ENCODE peak calls at places on chromosome 15, in ten cellular contexts. One of them, this sample, is unnamed.

GRCh38 chr15:86915811-86916331 is 836.2 kb downstream of the AGBL1 start:
- DNase-seq in CD8-positive, alpha-beta T cell: no peak
- DNase-seq in K562: peak; percentile 7
- DNase-seq in RWPE1: peak; percentile 59
- DNase-seq in right atrium auricular region: no peak
- DNase-seq in coronary artery: no peak
- DNase-seq in colonic mucosa: no peak
- DNase-seq in CD8-positive, alpha-beta memory T cell: no peak
- DNase-seq in uterus: peak; percentile 28
- DNase-seq in keratinocyte: no peak
- DNase-seq in this sample: peak; percentile 37

GRCh38 chr15:89099968-89100367 is 11.7 kb downstream of the ABHD2 start:
- DNase-seq in CD8-positive, alpha-beta T cell: no peak
- DNase-seq in colonic mucosa: no peak
- DNase-seq in CD8-positive, alpha-beta memory T cell: no peak
- DNase-seq in RWPE1: no peak
- DNase-seq in K562: no peak
- DNase-seq in coronary artery: no peak
- DNase-seq in keratinocyte: no peak
- DNase-seq in right atrium auricular region: no peak
- DNase-seq in uterus: no peak
- DNase-seq in this sample: no peak

GRCh38 chr15:59918994-59919951 is 84.8 kb upstream of the FOXB1 start:
- DNase-seq in CD8-positive, alpha-beta T cell: peak; percentile 28
- DNase-seq in right atrium auricular region: no peak
- DNase-seq in keratinocyte: peak; percentile 42
- DNase-seq in uterus: no peak
- DNase-seq in colonic mucosa: no peak
- DNase-seq in coronary artery: no peak
- DNase-seq in RWPE1: peak; percentile 76
- DNase-seq in K562: no peak
- DNase-seq in CD8-positive, alpha-beta memory T cell: no peak
- DNase-seq in this sample: no peak

GRCh38 chr15:62068787-62069170 is 2.0 kb downstream of the C2CD4A start:
- DNase-seq in colonic mucosa: no peak
- DNase-seq in right atrium auricular region: no peak
- DNase-seq in K562: no peak
- DNase-seq in uterus: no peak
- DNase-seq in coronary artery: no peak
- DNase-seq in CD8-positive, alpha-beta T cell: no peak
- DNase-seq in keratinocyte: no peak
- DNase-seq in CD8-positive, alpha-beta memory T cell: no peak
- DNase-seq in RWPE1: no peak
- DNase-seq in this sample: no peak

GRCh38 chr15:67840747-67841634 is 1.1 kb upstream of the RNU6-1 start:
- DNase-seq in colonic mucosa: peak; percentile 40
- DNase-seq in uterus: no peak
- DNase-seq in coronary artery: peak; percentile 82
- DNase-seq in keratinocyte: no peak
- DNase-seq in CD8-positive, alpha-beta T cell: no peak
- DNase-seq in right atrium auricular region: peak; percentile 68
- DNase-seq in CD8-positive, alpha-beta memory T cell: no peak
- DNase-seq in K562: no peak
- DNase-seq in RWPE1: no peak
- DNase-seq in this sample: no peak

GRCh38 chr15:93300796-93301195 is 211.8 kb upstream of the RGMA start:
- DNase-seq in RWPE1: no peak
- DNase-seq in coronary artery: no peak
- DNase-seq in CD8-positive, alpha-beta memory T cell: no peak
- DNase-seq in keratinocyte: no peak
- DNase-seq in uterus: peak; percentile 39
- DNase-seq in K562: no peak
- DNase-seq in CD8-positive, alpha-beta T cell: no peak
- DNase-seq in colonic mucosa: no peak
- DNase-seq in right atrium auricular region: no peak
- DNase-seq in this sample: no peak

GRCh38 chr15:78906310-78906608 is 33.6 kb downstream of the MORF4L1 start:
- DNase-seq in uterus: peak; percentile 55
- DNase-seq in right atrium auricular region: peak; percentile 76
- DNase-seq in coronary artery: no peak
- DNase-seq in K562: no peak
- DNase-seq in keratinocyte: no peak
- DNase-seq in RWPE1: peak; percentile 25
- DNase-seq in CD8-positive, alpha-beta memory T cell: no peak
- DNase-seq in CD8-positive, alpha-beta T cell: no peak
- DNase-seq in colonic mucosa: no peak
- DNase-seq in this sample: no peak

GRCh38 chr15:33086500-33087141 is 107.9 kb downstream of the FMN1 start:
- DNase-seq in keratinocyte: no peak
- DNase-seq in colonic mucosa: no peak
- DNase-seq in coronary artery: no peak
- DNase-seq in CD8-positive, alpha-beta memory T cell: no peak
- DNase-seq in K562: no peak
- DNase-seq in right atrium auricular region: no peak
- DNase-seq in RWPE1: peak; percentile 44
- DNase-seq in CD8-positive, alpha-beta T cell: no peak
- DNase-seq in uterus: no peak
- DNase-seq in this sample: no peak

GRCh38 chr15:98076021-98076816 is 115.7 kb downstream of the ARRDC4 start:
- DNase-seq in K562: peak; percentile 46
- DNase-seq in right atrium auricular region: no peak
- DNase-seq in RWPE1: no peak
- DNase-seq in CD8-positive, alpha-beta memory T cell: no peak
- DNase-seq in CD8-positive, alpha-beta T cell: no peak
- DNase-seq in keratinocyte: no peak
- DNase-seq in uterus: peak; percentile 42
- DNase-seq in coronary artery: no peak
- DNase-seq in colonic mucosa: no peak
- DNase-seq in this sample: no peak

GRCh38 chr15:88580532-88580931 is 34.1 kb upstream of the DET1 start:
- DNase-seq in uterus: no peak
- DNase-seq in colonic mucosa: no peak
- DNase-seq in K562: no peak
- DNase-seq in CD8-positive, alpha-beta memory T cell: no peak
- DNase-seq in coronary artery: no peak
- DNase-seq in RWPE1: no peak
- DNase-seq in CD8-positive, alpha-beta T cell: no peak
- DNase-seq in right atrium auricular region: no peak
- DNase-seq in keratinocyte: no peak
- DNase-seq in this sample: no peak

DNA sequence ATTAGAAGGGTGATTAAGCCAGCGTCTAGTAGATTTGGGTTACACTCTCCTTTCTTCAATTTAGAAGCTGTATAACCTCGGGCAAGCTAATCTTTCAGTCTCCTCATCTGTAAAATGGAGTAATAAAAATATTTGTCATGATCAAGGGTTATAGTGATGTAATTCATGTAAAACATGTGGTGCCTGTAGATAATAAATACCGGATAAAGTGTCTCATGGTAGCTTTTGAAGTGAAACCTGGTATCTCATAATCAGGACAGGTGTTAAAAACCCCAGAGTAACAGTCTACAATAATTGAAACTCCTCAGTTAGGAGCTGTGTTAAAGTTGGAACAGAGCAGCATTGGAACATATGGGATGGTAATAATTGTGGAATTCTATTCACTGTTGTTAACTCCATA is 919 bp upstream of the KNL1 start:
- DNase-seq in keratinocyte: no peak
- DNase-seq in right atrium auricular region: no peak
- DNase-seq in coronary artery: no peak
- DNase-seq in uterus: no peak
- DNase-seq in colonic mucosa: no peak
- DNase-seq in RWPE1: no peak
- DNase-seq in CD8-positive, alpha-beta T cell: no peak
- DNase-seq in K562: peak; percentile 33
- DNase-seq in CD8-positive, alpha-beta memory T cell: no peak
- DNase-seq in this sample: no peak
- H3K27ac ChIP-seq in keratinocyte: no peak overlapping the region
- H3K27ac ChIP-seq in right atrium auricular region: no peak overlapping the region
- H3K27ac ChIP-seq in coronary artery: no peak overlapping the region
- H3K27ac ChIP-seq in uterus: no peak overlapping the region
- H3K27ac ChIP-seq in colonic mucosa: no peak overlapping the region
- H3K27ac ChIP-seq in RWPE1: no peak overlapping the region
- H3K27ac ChIP-seq in CD8-positive, alpha-beta T cell: no peak overlapping the region
- H3K27ac ChIP-seq in K562: peak overlapping the region; percentile 7
- H3K27ac ChIP-seq in CD8-positive, alpha-beta memory T cell: no peak overlapping the region
- H3K27ac ChIP-seq in this sample: no peak overlapping the region

GRCh38 chr15:31340591-31340990 is 14.0 kb downstream of the KLF13 start:
- DNase-seq in colonic mucosa: no peak
- DNase-seq in uterus: no peak
- DNase-seq in RWPE1: no peak
- DNase-seq in K562: no peak
- DNase-seq in keratinocyte: no peak
- DNase-seq in CD8-positive, alpha-beta memory T cell: no peak
- DNase-seq in coronary artery: no peak
- DNase-seq in right atrium auricular region: no peak
- DNase-seq in CD8-positive, alpha-beta T cell: no peak
- DNase-seq in this sample: no peak
- H3K27ac ChIP-seq in colonic mucosa: no peak overlapping the region
- H3K27ac ChIP-seq in uterus: no peak overlapping the region
- H3K27ac ChIP-seq in RWPE1: peak overlapping the region; percentile 95
- H3K27ac ChIP-seq in K562: no peak overlapping the region
- H3K27ac ChIP-seq in keratinocyte: no peak overlapping the region
- H3K27ac ChIP-seq in CD8-positive, alpha-beta memory T cell: no peak overlapping the region
- H3K27ac ChIP-seq in coronary artery: no peak overlapping the region
- H3K27ac ChIP-seq in right atrium auricular region: peak overlapping the region; percentile 8
- H3K27ac ChIP-seq in CD8-positive, alpha-beta T cell: peak overlapping the region; percentile 54
- H3K27ac ChIP-seq in this sample: peak overlapping the region; percentile 85

GRCh38 chr15:38564557-38565286 is at the start of gene RASGRP1:
- DNase-seq in coronary artery: no peak
- DNase-seq in colonic mucosa: peak; percentile 75
- DNase-seq in right atrium auricular region: no peak
- DNase-seq in keratinocyte: no peak
- DNase-seq in RWPE1: peak; percentile 47
- DNase-seq in K562: peak; percentile 63
- DNase-seq in CD8-positive, alpha-beta T cell: peak; percentile 85
- DNase-seq in CD8-positive, alpha-beta memory T cell: peak; percentile 92
- DNase-seq in uterus: peak; percentile 41
- DNase-seq in this sample: peak; percentile 43
- H3K27ac ChIP-seq in coronary artery: no peak within 1 kb of the TSS
- H3K27ac ChIP-seq in colonic mucosa: peak within 1 kb of the TSS; percentile 47
- H3K27ac ChIP-seq in right atrium auricular region: no peak within 1 kb of the TSS
- H3K27ac ChIP-seq in keratinocyte: no peak within 1 kb of the TSS
- H3K27ac ChIP-seq in RWPE1: no peak within 1 kb of the TSS
- H3K27ac ChIP-seq in K562: no peak within 1 kb of the TSS
- H3K27ac ChIP-seq in CD8-positive, alpha-beta T cell: peak within 1 kb of the TSS; percentile 79
- H3K27ac ChIP-seq in CD8-positive, alpha-beta memory T cell: peak within 1 kb of the TSS; percentile 80
- H3K27ac ChIP-seq in uterus: no peak within 1 kb of the TSS
- H3K27ac ChIP-seq in this sample: peak within 1 kb of the TSS; percentile 36

DNA sequence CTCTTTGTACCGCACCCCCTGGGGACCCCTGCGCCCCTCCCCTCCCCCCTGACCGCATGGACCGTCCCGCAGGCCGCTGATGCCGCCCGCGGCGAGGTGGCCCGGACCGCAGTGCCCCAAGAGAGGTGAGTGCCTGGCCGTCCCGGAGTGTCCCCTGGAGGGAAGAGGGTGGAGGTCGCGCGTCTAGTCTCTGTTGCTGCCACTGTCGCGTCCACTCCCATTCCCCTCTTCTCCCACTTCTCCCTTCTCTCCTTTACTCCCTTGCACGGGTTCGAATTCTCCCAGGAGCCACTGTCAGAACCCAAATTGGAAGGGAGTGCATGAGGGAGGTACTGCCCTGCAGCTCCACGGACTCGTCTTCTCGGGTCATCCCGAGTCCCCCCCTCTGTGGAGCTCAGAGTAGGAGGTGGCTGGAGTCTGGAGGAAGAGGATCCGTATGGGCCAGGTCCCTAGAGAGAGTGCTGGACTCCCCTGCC is 754 bp downstream of the CSK start:
- DNase-seq in K562: no peak
- DNase-seq in keratinocyte: no peak
- DNase-seq in right atrium auricular region: no peak
- DNase-seq in CD8-positive, alpha-beta memory T cell: no peak
- DNase-seq in uterus: no peak
- DNase-seq in colonic mucosa: peak; percentile 45
- DNase-seq in RWPE1: no peak
- DNase-seq in coronary artery: no peak
- DNase-seq in CD8-positive, alpha-beta T cell: no peak
- DNase-seq in this sample: no peak
- H3K27ac ChIP-seq in K562: peak overlapping the region; percentile 69
- H3K27ac ChIP-seq in keratinocyte: peak overlapping the region; percentile 55
- H3K27ac ChIP-seq in right atrium auricular region: peak overlapping the region; percentile 91
- H3K27ac ChIP-seq in CD8-positive, alpha-beta memory T cell: peak overlapping the region; percentile 74
- H3K27ac ChIP-seq in uterus: peak overlapping the region; percentile 89
- H3K27ac ChIP-seq in colonic mucosa: peak overlapping the region; percentile 79
- H3K27ac ChIP-seq in RWPE1: peak overlapping the region; percentile 83
- H3K27ac ChIP-seq in coronary artery: peak overlapping the region; percentile 65
- H3K27ac ChIP-seq in CD8-positive, alpha-beta T cell: peak overlapping the region; percentile 74
- H3K27ac ChIP-seq in this sample: peak overlapping the region; percentile 67

DNA sequence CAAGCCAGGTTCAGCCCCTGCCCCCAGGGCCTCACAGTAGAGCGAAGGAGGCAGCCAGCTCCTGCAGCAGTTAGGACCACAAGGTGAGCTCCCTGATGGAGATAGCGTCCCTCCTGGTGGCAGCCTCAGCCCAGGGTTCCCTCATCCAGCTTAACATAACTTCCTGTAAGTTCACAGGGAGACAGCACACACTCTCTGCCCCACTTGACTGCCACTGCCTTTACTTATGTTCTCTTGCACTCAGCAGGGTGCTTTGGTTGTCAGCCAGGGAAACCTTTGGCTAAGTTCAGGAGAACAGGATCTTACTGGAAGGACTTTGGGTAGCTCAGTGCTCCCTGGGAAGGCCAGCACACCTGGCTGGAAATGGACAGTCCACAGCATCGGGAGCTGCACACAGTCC is 10.9 kb downstream of the KBTBD13 start:
- DNase-seq in keratinocyte: no peak
- DNase-seq in colonic mucosa: no peak
- DNase-seq in right atrium auricular region: no peak
- DNase-seq in K562: no peak
- DNase-seq in CD8-positive, alpha-beta memory T cell: no peak
- DNase-seq in CD8-positive, alpha-beta T cell: no peak
- DNase-seq in RWPE1: no peak
- DNase-seq in uterus: no peak
- DNase-seq in coronary artery: no peak
- DNase-seq in this sample: no peak
- H3K27ac ChIP-seq in keratinocyte: no peak overlapping the region
- H3K27ac ChIP-seq in colonic mucosa: peak overlapping the region; percentile 89
- H3K27ac ChIP-seq in right atrium auricular region: peak overlapping the region; percentile 98
- H3K27ac ChIP-seq in K562: no peak overlapping the region
- H3K27ac ChIP-seq in CD8-positive, alpha-beta memory T cell: no peak overlapping the region
- H3K27ac ChIP-seq in CD8-positive, alpha-beta T cell: no peak overlapping the region
- H3K27ac ChIP-seq in RWPE1: no peak overlapping the region
- H3K27ac ChIP-seq in uterus: peak overlapping the region; percentile 94
- H3K27ac ChIP-seq in coronary artery: peak overlapping the region; percentile 70
- H3K27ac ChIP-seq in this sample: peak overlapping the region; percentile 18